ENCODE peak calls at places on chromosomes 12 and 14, in seven cellular contexts. One of them, this sample, is unnamed.

GRCh38 chr12:46523863-46524770 is 151.5 kb upstream of the SLC38A2 start:
- DNase-seq in SW480: peak
- DNase-seq in central memory CD4-positive, alpha-beta T cell: peak
- DNase-seq in brain microvascular endothelial cell: peak
- DNase-seq in SK-MEL-5: no peak
- DNase-seq in NCI-H1417: no peak
- DNase-seq in HuH-7: no peak
- DNase-seq in this sample: no peak

GRCh38 chr12:113392988-113393579 is 10.6 kb downstream of the SDS start:
- DNase-seq in SW480: no peak
- DNase-seq in central memory CD4-positive, alpha-beta T cell: no peak
- DNase-seq in brain microvascular endothelial cell: peak
- DNase-seq in SK-MEL-5: peak
- DNase-seq in NCI-H1417: no peak
- DNase-seq in HuH-7: no peak
- DNase-seq in this sample: no peak

GRCh38 chr12:47307680-47308399 is 228.1 kb upstream of the AMIGO2 start:
- DNase-seq in SW480: peak
- DNase-seq in central memory CD4-positive, alpha-beta T cell: peak
- DNase-seq in brain microvascular endothelial cell: peak
- DNase-seq in SK-MEL-5: peak
- DNase-seq in NCI-H1417: peak
- DNase-seq in HuH-7: peak
- DNase-seq in this sample: no peak

GRCh38 chr12:104138747-104139186 is 757 bp upstream of the NFYB start:
- DNase-seq in SW480: no peak
- DNase-seq in central memory CD4-positive, alpha-beta T cell: no peak
- DNase-seq in brain microvascular endothelial cell: no peak
- DNase-seq in SK-MEL-5: no peak
- DNase-seq in NCI-H1417: no peak
- DNase-seq in HuH-7: no peak
- DNase-seq in this sample: no peak

GRCh38 chr12:115155665-115156645 is 472.0 kb upstream of the TBX3 start:
- DNase-seq in SW480: peak
- DNase-seq in central memory CD4-positive, alpha-beta T cell: no peak
- DNase-seq in brain microvascular endothelial cell: peak
- DNase-seq in SK-MEL-5: no peak
- DNase-seq in NCI-H1417: peak
- DNase-seq in HuH-7: no peak
- DNase-seq in this sample: no peak

GRCh38 chr14:101889898-101890297 is 74.5 kb upstream of the DYNC1H1 start:
- DNase-seq in SW480: no peak
- DNase-seq in central memory CD4-positive, alpha-beta T cell: no peak
- DNase-seq in brain microvascular endothelial cell: no peak
- DNase-seq in SK-MEL-5: no peak
- DNase-seq in NCI-H1417: no peak
- DNase-seq in HuH-7: no peak
- DNase-seq in this sample: no peak

GRCh38 chr12:60012659-60013058 is 416.8 kb downstream of the SLC16A7 start:
- DNase-seq in SW480: no peak
- DNase-seq in central memory CD4-positive, alpha-beta T cell: no peak
- DNase-seq in brain microvascular endothelial cell: no peak
- DNase-seq in SK-MEL-5: no peak
- DNase-seq in NCI-H1417: no peak
- DNase-seq in HuH-7: no peak
- DNase-seq in this sample: no peak

GRCh38 chr14:23321572-23322547 is 603 bp downstream of the PABPN1 start:
- DNase-seq in SW480: peak
- DNase-seq in central memory CD4-positive, alpha-beta T cell: peak
- DNase-seq in brain microvascular endothelial cell: peak
- DNase-seq in SK-MEL-5: peak
- DNase-seq in NCI-H1417: no peak
- DNase-seq in HuH-7: peak
- DNase-seq in this sample: no peak

GRCh38 chr12:77941396-77941795 is 110.7 kb downstream of the NAV3 start:
- DNase-seq in SW480: no peak
- DNase-seq in central memory CD4-positive, alpha-beta T cell: no peak
- DNase-seq in brain microvascular endothelial cell: no peak
- DNase-seq in SK-MEL-5: no peak
- DNase-seq in NCI-H1417: no peak
- DNase-seq in HuH-7: no peak
- DNase-seq in this sample: no peak

GRCh38 chr14:101135796-101136742 is 232.5 kb upstream of the RTL1 start:
- DNase-seq in SW480: no peak
- DNase-seq in central memory CD4-positive, alpha-beta T cell: no peak
- DNase-seq in brain microvascular endothelial cell: no peak
- DNase-seq in SK-MEL-5: no peak
- DNase-seq in NCI-H1417: no peak
- DNase-seq in HuH-7: no peak
- DNase-seq in this sample: no peak

GRCh38 chr14:78612666-78613065 is 442.5 kb downstream of the NRXN3 start:
- DNase-seq in SW480: no peak
- DNase-seq in central memory CD4-positive, alpha-beta T cell: no peak
- DNase-seq in brain microvascular endothelial cell: no peak
- DNase-seq in SK-MEL-5: no peak
- DNase-seq in NCI-H1417: no peak
- DNase-seq in HuH-7: no peak
- DNase-seq in this sample: no peak

GRCh38 chr12:100668939-100669536 is 95.6 kb downstream of the GAS2L3 start:
- DNase-seq in SW480: peak
- DNase-seq in central memory CD4-positive, alpha-beta T cell: no peak
- DNase-seq in brain microvascular endothelial cell: peak
- DNase-seq in SK-MEL-5: peak
- DNase-seq in NCI-H1417: peak
- DNase-seq in HuH-7: peak
- DNase-seq in this sample: peak

GRCh38 chr12:128449146-128449894 is 182.3 kb downstream of the TMEM132C start:
- DNase-seq in SW480: peak
- DNase-seq in central memory CD4-positive, alpha-beta T cell: no peak
- DNase-seq in brain microvascular endothelial cell: no peak
- DNase-seq in SK-MEL-5: no peak
- DNase-seq in NCI-H1417: peak
- DNase-seq in HuH-7: no peak
- DNase-seq in this sample: no peak

GRCh38 chr12:71661977-71662522 is 1.6 kb downstream of the ZFC3H1 start:
- DNase-seq in SW480: no peak
- DNase-seq in central memory CD4-positive, alpha-beta T cell: no peak
- DNase-seq in brain microvascular endothelial cell: no peak
- DNase-seq in SK-MEL-5: no peak
- DNase-seq in NCI-H1417: no peak
- DNase-seq in HuH-7: no peak
- DNase-seq in this sample: no peak

GRCh38 chr14:44873536-44873935 is 88.2 kb downstream of the KLHL28 start:
- DNase-seq in SW480: no peak
- DNase-seq in central memory CD4-positive, alpha-beta T cell: no peak
- DNase-seq in brain microvascular endothelial cell: no peak
- DNase-seq in SK-MEL-5: no peak
- DNase-seq in NCI-H1417: no peak
- DNase-seq in HuH-7: no peak
- DNase-seq in this sample: no peak

GRCh38 chr12:110661337-110661972 is 27.5 kb downstream of the HVCN1 start:
- DNase-seq in SW480: no peak
- DNase-seq in central memory CD4-positive, alpha-beta T cell: peak
- DNase-seq in brain microvascular endothelial cell: no peak
- DNase-seq in SK-MEL-5: no peak
- DNase-seq in NCI-H1417: no peak
- DNase-seq in HuH-7: no peak
- DNase-seq in this sample: no peak

GRCh38 chr12:94676011-94676709 is 25.8 kb upstream of the TMCC3 start:
- DNase-seq in SW480: no peak
- DNase-seq in central memory CD4-positive, alpha-beta T cell: peak
- DNase-seq in brain microvascular endothelial cell: no peak
- DNase-seq in SK-MEL-5: no peak
- DNase-seq in NCI-H1417: no peak
- DNase-seq in HuH-7: no peak
- DNase-seq in this sample: no peak

GRCh38 chr12:105235299-105235746 is 651 bp downstream of the APPL2 start:
- DNase-seq in SW480: peak
- DNase-seq in central memory CD4-positive, alpha-beta T cell: peak
- DNase-seq in brain microvascular endothelial cell: no peak
- DNase-seq in SK-MEL-5: no peak
- DNase-seq in NCI-H1417: no peak
- DNase-seq in HuH-7: no peak
- DNase-seq in this sample: no peak

GRCh38 chr14:23457587-23458445 is 11.7 kb upstream of the NGDN start:
- DNase-seq in SW480: peak
- DNase-seq in central memory CD4-positive, alpha-beta T cell: no peak
- DNase-seq in brain microvascular endothelial cell: no peak
- DNase-seq in SK-MEL-5: no peak
- DNase-seq in NCI-H1417: no peak
- DNase-seq in HuH-7: peak
- DNase-seq in this sample: no peak

GRCh38 chr14:50335989-50336391 is 23.9 kb downstream of the DMAC2L start:
- DNase-seq in SW480: no peak
- DNase-seq in central memory CD4-positive, alpha-beta T cell: no peak
- DNase-seq in brain microvascular endothelial cell: peak
- DNase-seq in SK-MEL-5: peak
- DNase-seq in NCI-H1417: peak
- DNase-seq in HuH-7: no peak
- DNase-seq in this sample: peak

GRCh38 chr12:46377678-46378077 is 5.1 kb upstream of the SLC38A2 start:
- DNase-seq in SW480: no peak
- DNase-seq in central memory CD4-positive, alpha-beta T cell: no peak
- DNase-seq in brain microvascular endothelial cell: peak
- DNase-seq in SK-MEL-5: no peak
- DNase-seq in NCI-H1417: no peak
- DNase-seq in HuH-7: no peak
- DNase-seq in this sample: no peak

GRCh38 chr14:30291216-30291615 is 267.7 kb upstream of the G2E3 start:
- DNase-seq in SW480: no peak
- DNase-seq in central memory CD4-positive, alpha-beta T cell: no peak
- DNase-seq in brain microvascular endothelial cell: peak
- DNase-seq in SK-MEL-5: no peak
- DNase-seq in NCI-H1417: no peak
- DNase-seq in HuH-7: no peak
- DNase-seq in this sample: no peak

GRCh38 chr14:69880051-69880487 is 853 bp downstream of the SMOC1 start:
- DNase-seq in SW480: no peak
- DNase-seq in central memory CD4-positive, alpha-beta T cell: no peak
- DNase-seq in brain microvascular endothelial cell: no peak
- DNase-seq in SK-MEL-5: no peak
- DNase-seq in NCI-H1417: no peak
- DNase-seq in HuH-7: peak
- DNase-seq in this sample: no peak

GRCh38 chr14:55084648-55085441 is 33.4 kb downstream of the MAPK1IP1L start:
- DNase-seq in SW480: no peak
- DNase-seq in central memory CD4-positive, alpha-beta T cell: no peak
- DNase-seq in brain microvascular endothelial cell: no peak
- DNase-seq in SK-MEL-5: no peak
- DNase-seq in NCI-H1417: no peak
- DNase-seq in HuH-7: no peak
- DNase-seq in this sample: no peak

GRCh38 chr12:20272801-20273200 is 95.5 kb upstream of the PDE3A start:
- DNase-seq in SW480: no peak
- DNase-seq in central memory CD4-positive, alpha-beta T cell: no peak
- DNase-seq in brain microvascular endothelial cell: no peak
- DNase-seq in SK-MEL-5: no peak
- DNase-seq in NCI-H1417: no peak
- DNase-seq in HuH-7: no peak
- DNase-seq in this sample: no peak

GRCh38 chr12:79895041-79895440 is 39.9 kb downstream of the PPP1R12A start:
- DNase-seq in SW480: no peak
- DNase-seq in central memory CD4-positive, alpha-beta T cell: no peak
- DNase-seq in brain microvascular endothelial cell: no peak
- DNase-seq in SK-MEL-5: no peak
- DNase-seq in NCI-H1417: no peak
- DNase-seq in HuH-7: no peak
- DNase-seq in this sample: no peak

GRCh38 chr12:76470028-76470939 is 89.3 kb downstream of the OSBPL8 start:
- DNase-seq in SW480: peak
- DNase-seq in central memory CD4-positive, alpha-beta T cell: no peak
- DNase-seq in brain microvascular endothelial cell: peak
- DNase-seq in SK-MEL-5: peak
- DNase-seq in NCI-H1417: no peak
- DNase-seq in HuH-7: no peak
- DNase-seq in this sample: no peak

GRCh38 chr14:97219356-97220017 is 422.3 kb downstream of the VRK1 start:
- DNase-seq in SW480: no peak
- DNase-seq in central memory CD4-positive, alpha-beta T cell: no peak
- DNase-seq in brain microvascular endothelial cell: no peak
- DNase-seq in SK-MEL-5: no peak
- DNase-seq in NCI-H1417: no peak
- DNase-seq in HuH-7: no peak
- DNase-seq in this sample: no peak

GRCh38 chr12:113186666-113187325 is 1.3 kb downstream of the RITA1 start:
- DNase-seq in SW480: no peak
- DNase-seq in central memory CD4-positive, alpha-beta T cell: no peak
- DNase-seq in brain microvascular endothelial cell: no peak
- DNase-seq in SK-MEL-5: no peak
- DNase-seq in NCI-H1417: no peak
- DNase-seq in HuH-7: no peak
- DNase-seq in this sample: no peak

GRCh38 chr14:99363616-99364290 is 91.8 kb upstream of the BCL11B start:
- DNase-seq in SW480: no peak
- DNase-seq in central memory CD4-positive, alpha-beta T cell: no peak
- DNase-seq in brain microvascular endothelial cell: no peak
- DNase-seq in SK-MEL-5: no peak
- DNase-seq in NCI-H1417: no peak
- DNase-seq in HuH-7: no peak
- DNase-seq in this sample: no peak

GRCh38 chr14:101354726-101355125 is 206.6 kb upstream of the DIO3 start:
- DNase-seq in SW480: no peak
- DNase-seq in central memory CD4-positive, alpha-beta T cell: no peak
- DNase-seq in brain microvascular endothelial cell: no peak
- DNase-seq in SK-MEL-5: no peak
- DNase-seq in NCI-H1417: no peak
- DNase-seq in HuH-7: no peak
- DNase-seq in this sample: no peak